ENCODE peak calls at places on chromosomes 11 and 22, in nine cellular contexts. One of them, this sample, is unnamed.

GRCh38 chr11:67507242-67507890 is 596 bp downstream of the CDK2AP2 start:
- DNase-seq in epithelial cell of esophagus: peak
- DNase-seq in upper lobe of right lung: no peak
- DNase-seq in cardiac fibroblast: no peak
- DNase-seq in psoas muscle: no peak
- DNase-seq in T-helper 2 cell: no peak
- DNase-seq in germinal center: no peak
- DNase-seq in ureter: peak
- DNase-seq in hepatocyte: peak
- DNase-seq in this sample: no peak

GRCh38 chr11:102662607-102663006 is 37.5 kb upstream of the MMP20 start:
- DNase-seq in epithelial cell of esophagus: no peak
- DNase-seq in upper lobe of right lung: no peak
- DNase-seq in cardiac fibroblast: no peak
- DNase-seq in psoas muscle: no peak
- DNase-seq in T-helper 2 cell: no peak
- DNase-seq in germinal center: no peak
- DNase-seq in ureter: no peak
- DNase-seq in hepatocyte: no peak
- DNase-seq in this sample: no peak

GRCh38 chr11:708511-708910 is 2.5 kb downstream of the EPS8L2 start:
- DNase-seq in epithelial cell of esophagus: no peak
- DNase-seq in upper lobe of right lung: no peak
- DNase-seq in cardiac fibroblast: no peak
- DNase-seq in psoas muscle: no peak
- DNase-seq in T-helper 2 cell: no peak
- DNase-seq in germinal center: no peak
- DNase-seq in ureter: no peak
- DNase-seq in hepatocyte: no peak
- DNase-seq in this sample: no peak

GRCh38 chr22:45742866-45743450 is 71.3 kb downstream of the ATXN10 start:
- DNase-seq in epithelial cell of esophagus: peak
- DNase-seq in upper lobe of right lung: peak
- DNase-seq in cardiac fibroblast: peak
- DNase-seq in psoas muscle: peak
- DNase-seq in T-helper 2 cell: no peak
- DNase-seq in germinal center: no peak
- DNase-seq in ureter: peak
- DNase-seq in hepatocyte: peak
- DNase-seq in this sample: peak

GRCh38 chr11:77379253-77379652 is 77.8 kb upstream of the GDPD4 start:
- DNase-seq in epithelial cell of esophagus: peak
- DNase-seq in upper lobe of right lung: no peak
- DNase-seq in cardiac fibroblast: no peak
- DNase-seq in psoas muscle: no peak
- DNase-seq in T-helper 2 cell: no peak
- DNase-seq in germinal center: no peak
- DNase-seq in ureter: no peak
- DNase-seq in hepatocyte: no peak
- DNase-seq in this sample: no peak

GRCh38 chr22:43035250-43035649 is 20.3 kb upstream of the PACSIN2 start:
- DNase-seq in epithelial cell of esophagus: no peak
- DNase-seq in upper lobe of right lung: no peak
- DNase-seq in cardiac fibroblast: no peak
- DNase-seq in psoas muscle: no peak
- DNase-seq in T-helper 2 cell: no peak
- DNase-seq in germinal center: no peak
- DNase-seq in ureter: no peak
- DNase-seq in hepatocyte: no peak
- DNase-seq in this sample: no peak

GRCh38 chr11:133911169-133911568 is 45.6 kb downstream of the IGSF9B start:
- DNase-seq in epithelial cell of esophagus: no peak
- DNase-seq in upper lobe of right lung: no peak
- DNase-seq in cardiac fibroblast: no peak
- DNase-seq in psoas muscle: no peak
- DNase-seq in T-helper 2 cell: no peak
- DNase-seq in germinal center: peak
- DNase-seq in ureter: no peak
- DNase-seq in hepatocyte: no peak
- DNase-seq in this sample: no peak

GRCh38 chr11:116613201-116613910 is 159.4 kb downstream of the BUD13 start:
- DNase-seq in epithelial cell of esophagus: no peak
- DNase-seq in upper lobe of right lung: no peak
- DNase-seq in cardiac fibroblast: no peak
- DNase-seq in psoas muscle: no peak
- DNase-seq in T-helper 2 cell: no peak
- DNase-seq in germinal center: no peak
- DNase-seq in ureter: peak
- DNase-seq in hepatocyte: no peak
- DNase-seq in this sample: no peak

GRCh38 chr11:35246725-35247124 is 107.8 kb downstream of the CD44 start:
- DNase-seq in epithelial cell of esophagus: peak
- DNase-seq in upper lobe of right lung: no peak
- DNase-seq in cardiac fibroblast: peak
- DNase-seq in psoas muscle: no peak
- DNase-seq in T-helper 2 cell: no peak
- DNase-seq in germinal center: no peak
- DNase-seq in ureter: no peak
- DNase-seq in hepatocyte: peak
- DNase-seq in this sample: no peak

GRCh38 chr22:26744892-26745808 is 87.8 kb downstream of the MIAT start:
- DNase-seq in epithelial cell of esophagus: peak
- DNase-seq in upper lobe of right lung: no peak
- DNase-seq in cardiac fibroblast: peak
- DNase-seq in psoas muscle: no peak
- DNase-seq in T-helper 2 cell: no peak
- DNase-seq in germinal center: no peak
- DNase-seq in ureter: no peak
- DNase-seq in hepatocyte: no peak
- DNase-seq in this sample: no peak

GRCh38 chr11:62882428-62882742 is 1.7 kb downstream of the SLC3A2 start:
- DNase-seq in epithelial cell of esophagus: no peak
- DNase-seq in upper lobe of right lung: no peak
- DNase-seq in cardiac fibroblast: no peak
- DNase-seq in psoas muscle: no peak
- DNase-seq in T-helper 2 cell: no peak
- DNase-seq in germinal center: no peak
- DNase-seq in ureter: no peak
- DNase-seq in hepatocyte: no peak
- DNase-seq in this sample: no peak

GRCh38 chr11:95556342-95557151 is 233.0 kb downstream of the FAM76B start:
- DNase-seq in epithelial cell of esophagus: no peak
- DNase-seq in upper lobe of right lung: no peak
- DNase-seq in cardiac fibroblast: peak
- DNase-seq in psoas muscle: no peak
- DNase-seq in T-helper 2 cell: no peak
- DNase-seq in germinal center: no peak
- DNase-seq in ureter: no peak
- DNase-seq in hepatocyte: peak
- DNase-seq in this sample: no peak

GRCh38 chr22:36075724-36076123 is 47.1 kb upstream of the RBFOX2 start:
- DNase-seq in epithelial cell of esophagus: no peak
- DNase-seq in upper lobe of right lung: no peak
- DNase-seq in cardiac fibroblast: no peak
- DNase-seq in psoas muscle: no peak
- DNase-seq in T-helper 2 cell: no peak
- DNase-seq in germinal center: no peak
- DNase-seq in ureter: no peak
- DNase-seq in hepatocyte: no peak
- DNase-seq in this sample: no peak

GRCh38 chr11:18633256-18634139 is 644 bp downstream of the SPTY2D1 start:
- DNase-seq in epithelial cell of esophagus: no peak
- DNase-seq in upper lobe of right lung: no peak
- DNase-seq in cardiac fibroblast: peak
- DNase-seq in psoas muscle: peak
- DNase-seq in T-helper 2 cell: no peak
- DNase-seq in germinal center: peak
- DNase-seq in ureter: no peak
- DNase-seq in hepatocyte: peak
- DNase-seq in this sample: no peak

GRCh38 chr11:11972942-11973341 is 35.5 kb downstream of the DKK3 start:
- DNase-seq in epithelial cell of esophagus: no peak
- DNase-seq in upper lobe of right lung: peak
- DNase-seq in cardiac fibroblast: no peak
- DNase-seq in psoas muscle: no peak
- DNase-seq in T-helper 2 cell: no peak
- DNase-seq in germinal center: no peak
- DNase-seq in ureter: no peak
- DNase-seq in hepatocyte: no peak
- DNase-seq in this sample: no peak

GRCh38 chr22:39952347-39952746 is 7.8 kb upstream of the TMA7B start:
- DNase-seq in epithelial cell of esophagus: no peak
- DNase-seq in upper lobe of right lung: no peak
- DNase-seq in cardiac fibroblast: no peak
- DNase-seq in psoas muscle: no peak
- DNase-seq in T-helper 2 cell: no peak
- DNase-seq in germinal center: no peak
- DNase-seq in ureter: no peak
- DNase-seq in hepatocyte: no peak
- DNase-seq in this sample: no peak

GRCh38 chr22:40107756-40108437 is 69.8 kb upstream of the TNRC6B start:
- DNase-seq in epithelial cell of esophagus: peak
- DNase-seq in upper lobe of right lung: no peak
- DNase-seq in cardiac fibroblast: peak
- DNase-seq in psoas muscle: no peak
- DNase-seq in T-helper 2 cell: no peak
- DNase-seq in germinal center: no peak
- DNase-seq in ureter: no peak
- DNase-seq in hepatocyte: peak
- DNase-seq in this sample: no peak

GRCh38 chr11:32374261-32374711 is 61.1 kb downstream of the WT1 start:
- DNase-seq in epithelial cell of esophagus: peak
- DNase-seq in upper lobe of right lung: no peak
- DNase-seq in cardiac fibroblast: peak
- DNase-seq in psoas muscle: no peak
- DNase-seq in T-helper 2 cell: peak
- DNase-seq in germinal center: peak
- DNase-seq in ureter: no peak
- DNase-seq in hepatocyte: peak
- DNase-seq in this sample: peak

GRCh38 chr22:37420656-37421467 is 6.4 kb downstream of the ELFN2 start:
- DNase-seq in epithelial cell of esophagus: peak
- DNase-seq in upper lobe of right lung: no peak
- DNase-seq in cardiac fibroblast: peak
- DNase-seq in psoas muscle: no peak
- DNase-seq in T-helper 2 cell: no peak
- DNase-seq in germinal center: no peak
- DNase-seq in ureter: no peak
- DNase-seq in hepatocyte: no peak
- DNase-seq in this sample: no peak

GRCh38 chr11:119578466-119579220 is 150.4 kb downstream of the NECTIN1 start:
- DNase-seq in epithelial cell of esophagus: peak
- DNase-seq in upper lobe of right lung: no peak
- DNase-seq in cardiac fibroblast: no peak
- DNase-seq in psoas muscle: no peak
- DNase-seq in T-helper 2 cell: no peak
- DNase-seq in germinal center: no peak
- DNase-seq in ureter: no peak
- DNase-seq in hepatocyte: no peak
- DNase-seq in this sample: no peak

GRCh38 chr11:117879516-117880480 is 3.3 kb upstream of the FXYD6 start:
- DNase-seq in epithelial cell of esophagus: no peak
- DNase-seq in upper lobe of right lung: no peak
- DNase-seq in cardiac fibroblast: no peak
- DNase-seq in psoas muscle: no peak
- DNase-seq in T-helper 2 cell: no peak
- DNase-seq in germinal center: no peak
- DNase-seq in ureter: no peak
- DNase-seq in hepatocyte: no peak
- DNase-seq in this sample: no peak

GRCh38 chr11:10041803-10042202 is 252.2 kb downstream of the SBF2 start:
- DNase-seq in epithelial cell of esophagus: no peak
- DNase-seq in upper lobe of right lung: no peak
- DNase-seq in cardiac fibroblast: no peak
- DNase-seq in psoas muscle: no peak
- DNase-seq in T-helper 2 cell: no peak
- DNase-seq in germinal center: no peak
- DNase-seq in ureter: no peak
- DNase-seq in hepatocyte: no peak
- DNase-seq in this sample: no peak

GRCh38 chr11:58451585-58451984 is 9.5 kb upstream of the OR5B12 start:
- DNase-seq in epithelial cell of esophagus: no peak
- DNase-seq in upper lobe of right lung: no peak
- DNase-seq in cardiac fibroblast: no peak
- DNase-seq in psoas muscle: no peak
- DNase-seq in T-helper 2 cell: no peak
- DNase-seq in germinal center: no peak
- DNase-seq in ureter: no peak
- DNase-seq in hepatocyte: no peak
- DNase-seq in this sample: no peak

GRCh38 chr11:118305726-118306125 is 1.2 kb downstream of the CD3E start:
- DNase-seq in epithelial cell of esophagus: no peak
- DNase-seq in upper lobe of right lung: no peak
- DNase-seq in cardiac fibroblast: no peak
- DNase-seq in psoas muscle: no peak
- DNase-seq in T-helper 2 cell: no peak
- DNase-seq in germinal center: no peak
- DNase-seq in ureter: no peak
- DNase-seq in hepatocyte: no peak
- DNase-seq in this sample: no peak

GRCh38 chr22:39634530-39635399 is 64.2 kb downstream of the CACNA1I start:
- DNase-seq in epithelial cell of esophagus: peak
- DNase-seq in upper lobe of right lung: no peak
- DNase-seq in cardiac fibroblast: peak
- DNase-seq in psoas muscle: no peak
- DNase-seq in T-helper 2 cell: no peak
- DNase-seq in germinal center: no peak
- DNase-seq in ureter: peak
- DNase-seq in hepatocyte: peak
- DNase-seq in this sample: no peak

GRCh38 chr11:92550411-92550810 is 325.8 kb downstream of the FAT3 start:
- DNase-seq in epithelial cell of esophagus: no peak
- DNase-seq in upper lobe of right lung: no peak
- DNase-seq in cardiac fibroblast: no peak
- DNase-seq in psoas muscle: no peak
- DNase-seq in T-helper 2 cell: no peak
- DNase-seq in germinal center: no peak
- DNase-seq in ureter: no peak
- DNase-seq in hepatocyte: no peak
- DNase-seq in this sample: no peak

GRCh38 chr11:106091480-106092123 is 14.1 kb downstream of the AASDHPPT start:
- DNase-seq in epithelial cell of esophagus: peak
- DNase-seq in upper lobe of right lung: peak
- DNase-seq in cardiac fibroblast: peak
- DNase-seq in psoas muscle: no peak
- DNase-seq in T-helper 2 cell: no peak
- DNase-seq in germinal center: no peak
- DNase-seq in ureter: no peak
- DNase-seq in hepatocyte: peak
- DNase-seq in this sample: no peak

GRCh38 chr11:697811-698311 is 2.2 kb downstream of the TMEM80 start:
- DNase-seq in epithelial cell of esophagus: peak
- DNase-seq in upper lobe of right lung: no peak
- DNase-seq in cardiac fibroblast: no peak
- DNase-seq in psoas muscle: no peak
- DNase-seq in T-helper 2 cell: no peak
- DNase-seq in germinal center: no peak
- DNase-seq in ureter: no peak
- DNase-seq in hepatocyte: no peak
- DNase-seq in this sample: no peak

GRCh38 chr22:17777005-17777716 is 2.9 kb upstream of the BID start:
- DNase-seq in epithelial cell of esophagus: no peak
- DNase-seq in upper lobe of right lung: peak
- DNase-seq in cardiac fibroblast: no peak
- DNase-seq in psoas muscle: no peak
- DNase-seq in T-helper 2 cell: peak
- DNase-seq in germinal center: peak
- DNase-seq in ureter: no peak
- DNase-seq in hepatocyte: no peak
- DNase-seq in this sample: peak

This sample was measured in NK-92 treated with Interleukin-12 subunit alpha and Interleukin-12 subunit beta, amount 100 ng/mL, for 24 hours.